ENCODE peak calls at places on chromosomes 1 and 21, in seven cellular contexts. One of them, this sample, is unnamed.

GRCh38 chr1:55506686-55507577 is 291.8 kb upstream of the USP24 start:
- DNase-seq in stimulated activated CD4-positive, alpha-beta T cell treated with anti-CD3 and anti-CD28 coated beads, Interleukin-2, amount 100 ng/mL, for 24 hours: no peak
- DNase-seq in EH: peak; percentile 86
- DNase-seq in M059J: peak; percentile 81
- DNase-seq in left ventricle myocardium superior: no peak
- DNase-seq in GM23248: peak; percentile 69
- DNase-seq in T-cell: no peak
- DNase-seq in this sample: no peak

GRCh38 chr1:201328576-201328975 is 45.3 kb downstream of the PKP1 start:
- DNase-seq in stimulated activated CD4-positive, alpha-beta T cell treated with anti-CD3 and anti-CD28 coated beads, Interleukin-2, amount 100 ng/mL, for 24 hours: no peak
- DNase-seq in EH: no peak
- DNase-seq in M059J: no peak
- DNase-seq in left ventricle myocardium superior: no peak
- DNase-seq in GM23248: no peak
- DNase-seq in T-cell: no peak
- DNase-seq in this sample: no peak

GRCh38 chr1:226100436-226101347 is 38.2 kb downstream of the H3-3A start:
- DNase-seq in stimulated activated CD4-positive, alpha-beta T cell treated with anti-CD3 and anti-CD28 coated beads, Interleukin-2, amount 100 ng/mL, for 24 hours: peak; percentile 51
- DNase-seq in EH: peak; percentile 43
- DNase-seq in M059J: no peak
- DNase-seq in left ventricle myocardium superior: peak; percentile 49
- DNase-seq in GM23248: peak; percentile 38
- DNase-seq in T-cell: peak; percentile 33
- DNase-seq in this sample: peak; percentile 17

GRCh38 chr1:55214214-55214902 is 806 bp downstream of the USP24 start:
- DNase-seq in stimulated activated CD4-positive, alpha-beta T cell treated with anti-CD3 and anti-CD28 coated beads, Interleukin-2, amount 100 ng/mL, for 24 hours: peak; percentile 50
- DNase-seq in EH: peak; percentile 34
- DNase-seq in M059J: peak; percentile 46
- DNase-seq in left ventricle myocardium superior: peak; percentile 63
- DNase-seq in GM23248: peak; percentile 55
- DNase-seq in T-cell: peak; percentile 1
- DNase-seq in this sample: peak; percentile 25

GRCh38 chr1:212651977-212652376 is 43.4 kb downstream of the ATF3 start:
- DNase-seq in stimulated activated CD4-positive, alpha-beta T cell treated with anti-CD3 and anti-CD28 coated beads, Interleukin-2, amount 100 ng/mL, for 24 hours: no peak
- DNase-seq in EH: no peak
- DNase-seq in M059J: no peak
- DNase-seq in left ventricle myocardium superior: no peak
- DNase-seq in GM23248: peak; percentile 19
- DNase-seq in T-cell: no peak
- DNase-seq in this sample: no peak

GRCh38 chr1:208058212-208059155 is 147.6 kb upstream of the CD34 start:
- DNase-seq in stimulated activated CD4-positive, alpha-beta T cell treated with anti-CD3 and anti-CD28 coated beads, Interleukin-2, amount 100 ng/mL, for 24 hours: no peak
- DNase-seq in EH: no peak
- DNase-seq in M059J: no peak
- DNase-seq in left ventricle myocardium superior: no peak
- DNase-seq in GM23248: no peak
- DNase-seq in T-cell: no peak
- DNase-seq in this sample: no peak

GRCh38 chr1:107919953-107920352 is 45.0 kb downstream of the VAV3 start:
- DNase-seq in stimulated activated CD4-positive, alpha-beta T cell treated with anti-CD3 and anti-CD28 coated beads, Interleukin-2, amount 100 ng/mL, for 24 hours: no peak
- DNase-seq in EH: no peak
- DNase-seq in M059J: no peak
- DNase-seq in left ventricle myocardium superior: no peak
- DNase-seq in GM23248: no peak
- DNase-seq in T-cell: no peak
- DNase-seq in this sample: no peak

GRCh38 chr1:175448467-175448866 is 255.9 kb upstream of the KIAA0040 start:
- DNase-seq in stimulated activated CD4-positive, alpha-beta T cell treated with anti-CD3 and anti-CD28 coated beads, Interleukin-2, amount 100 ng/mL, for 24 hours: no peak
- DNase-seq in EH: no peak
- DNase-seq in M059J: no peak
- DNase-seq in left ventricle myocardium superior: no peak
- DNase-seq in GM23248: no peak
- DNase-seq in T-cell: no peak
- DNase-seq in this sample: no peak

GRCh38 chr1:32496127-32496526 is 31.3 kb downstream of the ZBTB8B start:
- DNase-seq in stimulated activated CD4-positive, alpha-beta T cell treated with anti-CD3 and anti-CD28 coated beads, Interleukin-2, amount 100 ng/mL, for 24 hours: no peak
- DNase-seq in EH: peak; percentile 45
- DNase-seq in M059J: peak; percentile 45
- DNase-seq in left ventricle myocardium superior: no peak
- DNase-seq in GM23248: peak; percentile 62
- DNase-seq in T-cell: no peak
- DNase-seq in this sample: no peak

GRCh38 chr1:84675106-84675505 is 15.2 kb downstream of the SSX2IP start:
- DNase-seq in stimulated activated CD4-positive, alpha-beta T cell treated with anti-CD3 and anti-CD28 coated beads, Interleukin-2, amount 100 ng/mL, for 24 hours: no peak
- DNase-seq in EH: no peak
- DNase-seq in M059J: peak; percentile 23
- DNase-seq in left ventricle myocardium superior: no peak
- DNase-seq in GM23248: peak; percentile 61
- DNase-seq in T-cell: no peak
- DNase-seq in this sample: no peak

GRCh38 chr1:167427843-167428242 is 90.5 kb downstream of the CD247 start:
- DNase-seq in stimulated activated CD4-positive, alpha-beta T cell treated with anti-CD3 and anti-CD28 coated beads, Interleukin-2, amount 100 ng/mL, for 24 hours: no peak
- DNase-seq in EH: peak; percentile 5
- DNase-seq in M059J: no peak
- DNase-seq in left ventricle myocardium superior: no peak
- DNase-seq in GM23248: peak; percentile 51
- DNase-seq in T-cell: no peak
- DNase-seq in this sample: no peak

GRCh38 chr1:199015799-199016198 is 377.0 kb downstream of the PTPRC start:
- DNase-seq in stimulated activated CD4-positive, alpha-beta T cell treated with anti-CD3 and anti-CD28 coated beads, Interleukin-2, amount 100 ng/mL, for 24 hours: no peak
- DNase-seq in EH: no peak
- DNase-seq in M059J: no peak
- DNase-seq in left ventricle myocardium superior: no peak
- DNase-seq in GM23248: no peak
- DNase-seq in T-cell: no peak
- DNase-seq in this sample: no peak

GRCh38 chr1:157994081-157994581 is 686 bp downstream of the KIRREL1 start:
- DNase-seq in stimulated activated CD4-positive, alpha-beta T cell treated with anti-CD3 and anti-CD28 coated beads, Interleukin-2, amount 100 ng/mL, for 24 hours: no peak
- DNase-seq in EH: no peak
- DNase-seq in M059J: no peak
- DNase-seq in left ventricle myocardium superior: peak; percentile 45
- DNase-seq in GM23248: peak; percentile 51
- DNase-seq in T-cell: no peak
- DNase-seq in this sample: no peak

GRCh38 chr1:32399853-32400252 is 5.6 kb upstream of the BSDC1 start:
- DNase-seq in stimulated activated CD4-positive, alpha-beta T cell treated with anti-CD3 and anti-CD28 coated beads, Interleukin-2, amount 100 ng/mL, for 24 hours: no peak
- DNase-seq in EH: no peak
- DNase-seq in M059J: no peak
- DNase-seq in left ventricle myocardium superior: no peak
- DNase-seq in GM23248: no peak
- DNase-seq in T-cell: no peak
- DNase-seq in this sample: no peak

GRCh38 chr1:203985044-203985443 is 87.9 kb upstream of the SOX13 start:
- DNase-seq in stimulated activated CD4-positive, alpha-beta T cell treated with anti-CD3 and anti-CD28 coated beads, Interleukin-2, amount 100 ng/mL, for 24 hours: no peak
- DNase-seq in EH: peak; percentile 14
- DNase-seq in M059J: peak; percentile 58
- DNase-seq in left ventricle myocardium superior: no peak
- DNase-seq in GM23248: no peak
- DNase-seq in T-cell: no peak
- DNase-seq in this sample: no peak

GRCh38 chr1:15680131-15680530 is 4.0 kb upstream of the PLEKHM2 start:
- DNase-seq in stimulated activated CD4-positive, alpha-beta T cell treated with anti-CD3 and anti-CD28 coated beads, Interleukin-2, amount 100 ng/mL, for 24 hours: no peak
- DNase-seq in EH: peak; percentile 91
- DNase-seq in M059J: peak; percentile 96
- DNase-seq in left ventricle myocardium superior: no peak
- DNase-seq in GM23248: peak; percentile 96
- DNase-seq in T-cell: no peak
- DNase-seq in this sample: no peak

GRCh38 chr1:160261526-160261877 is 847 bp downstream of the DCAF8 start:
- DNase-seq in stimulated activated CD4-positive, alpha-beta T cell treated with anti-CD3 and anti-CD28 coated beads, Interleukin-2, amount 100 ng/mL, for 24 hours: peak; percentile 78
- DNase-seq in EH: peak; percentile 90
- DNase-seq in M059J: peak; percentile 93
- DNase-seq in left ventricle myocardium superior: no peak
- DNase-seq in GM23248: peak; percentile 89
- DNase-seq in T-cell: peak; percentile 75
- DNase-seq in this sample: peak; percentile 81

GRCh38 chr1:94142022-94142421 is 21.1 kb upstream of the ABCA4 start:
- DNase-seq in stimulated activated CD4-positive, alpha-beta T cell treated with anti-CD3 and anti-CD28 coated beads, Interleukin-2, amount 100 ng/mL, for 24 hours: no peak
- DNase-seq in EH: peak; percentile 84
- DNase-seq in M059J: peak; percentile 86
- DNase-seq in left ventricle myocardium superior: no peak
- DNase-seq in GM23248: peak; percentile 74
- DNase-seq in T-cell: no peak
- DNase-seq in this sample: no peak

GRCh38 chr1:204350857-204351573 is 8.7 kb downstream of the PLEKHA6 start:
- DNase-seq in stimulated activated CD4-positive, alpha-beta T cell treated with anti-CD3 and anti-CD28 coated beads, Interleukin-2, amount 100 ng/mL, for 24 hours: no peak
- DNase-seq in EH: peak; percentile 69
- DNase-seq in M059J: peak; percentile 85
- DNase-seq in left ventricle myocardium superior: peak; percentile 88
- DNase-seq in GM23248: peak; percentile 83
- DNase-seq in T-cell: no peak
- DNase-seq in this sample: no peak

GRCh38 chr1:234911787-234912186 is 216.8 kb downstream of the TOMM20 start:
- DNase-seq in stimulated activated CD4-positive, alpha-beta T cell treated with anti-CD3 and anti-CD28 coated beads, Interleukin-2, amount 100 ng/mL, for 24 hours: no peak
- DNase-seq in EH: no peak
- DNase-seq in M059J: no peak
- DNase-seq in left ventricle myocardium superior: no peak
- DNase-seq in GM23248: no peak
- DNase-seq in T-cell: peak; percentile 65
- DNase-seq in this sample: no peak

GRCh38 chr1:78171736-78172590 is 126.2 kb downstream of the GIPC2 start:
- DNase-seq in stimulated activated CD4-positive, alpha-beta T cell treated with anti-CD3 and anti-CD28 coated beads, Interleukin-2, amount 100 ng/mL, for 24 hours: no peak
- DNase-seq in EH: peak; percentile 81
- DNase-seq in M059J: peak; percentile 91
- DNase-seq in left ventricle myocardium superior: no peak
- DNase-seq in GM23248: peak; percentile 79
- DNase-seq in T-cell: no peak
- DNase-seq in this sample: no peak

GRCh38 chr1:201499795-201500669 is 6.9 kb downstream of the CSRP1 start:
- DNase-seq in stimulated activated CD4-positive, alpha-beta T cell treated with anti-CD3 and anti-CD28 coated beads, Interleukin-2, amount 100 ng/mL, for 24 hours: no peak
- DNase-seq in EH: no peak
- DNase-seq in M059J: no peak
- DNase-seq in left ventricle myocardium superior: peak; percentile 58
- DNase-seq in GM23248: peak; percentile 14
- DNase-seq in T-cell: no peak
- DNase-seq in this sample: no peak

GRCh38 chr1:99457381-99458165 is 188.3 kb upstream of the PALMD start:
- DNase-seq in stimulated activated CD4-positive, alpha-beta T cell treated with anti-CD3 and anti-CD28 coated beads, Interleukin-2, amount 100 ng/mL, for 24 hours: no peak
- DNase-seq in EH: peak; percentile 96
- DNase-seq in M059J: peak; percentile 94
- DNase-seq in left ventricle myocardium superior: no peak
- DNase-seq in GM23248: peak; percentile 89
- DNase-seq in T-cell: no peak
- DNase-seq in this sample: no peak

GRCh38 chr1:112140743-112141142 is 151.3 kb upstream of the KCND3 start:
- DNase-seq in stimulated activated CD4-positive, alpha-beta T cell treated with anti-CD3 and anti-CD28 coated beads, Interleukin-2, amount 100 ng/mL, for 24 hours: no peak
- DNase-seq in EH: no peak
- DNase-seq in M059J: no peak
- DNase-seq in left ventricle myocardium superior: no peak
- DNase-seq in GM23248: no peak
- DNase-seq in T-cell: no peak
- DNase-seq in this sample: no peak

GRCh38 chr1:163165119-163165518 is 37.6 kb downstream of the RGS5 start:
- DNase-seq in stimulated activated CD4-positive, alpha-beta T cell treated with anti-CD3 and anti-CD28 coated beads, Interleukin-2, amount 100 ng/mL, for 24 hours: no peak
- DNase-seq in EH: no peak
- DNase-seq in M059J: no peak
- DNase-seq in left ventricle myocardium superior: no peak
- DNase-seq in GM23248: no peak
- DNase-seq in T-cell: no peak
- DNase-seq in this sample: no peak

GRCh38 chr21:15774590-15774989 is 44.8 kb downstream of the USP25 start:
- DNase-seq in stimulated activated CD4-positive, alpha-beta T cell treated with anti-CD3 and anti-CD28 coated beads, Interleukin-2, amount 100 ng/mL, for 24 hours: no peak
- DNase-seq in EH: peak; percentile 56
- DNase-seq in M059J: peak; percentile 51
- DNase-seq in left ventricle myocardium superior: no peak
- DNase-seq in GM23248: peak; percentile 82
- DNase-seq in T-cell: no peak
- DNase-seq in this sample: no peak

GRCh38 chr1:232837085-232837484 is 31.9 kb downstream of the MAP10 start:
- DNase-seq in stimulated activated CD4-positive, alpha-beta T cell treated with anti-CD3 and anti-CD28 coated beads, Interleukin-2, amount 100 ng/mL, for 24 hours: no peak
- DNase-seq in EH: no peak
- DNase-seq in M059J: peak; percentile 38
- DNase-seq in left ventricle myocardium superior: no peak
- DNase-seq in GM23248: peak; percentile 18
- DNase-seq in T-cell: no peak
- DNase-seq in this sample: no peak

GRCh38 chr1:32924881-32925344 is 23.7 kb upstream of the TMEM54 start:
- DNase-seq in stimulated activated CD4-positive, alpha-beta T cell treated with anti-CD3 and anti-CD28 coated beads, Interleukin-2, amount 100 ng/mL, for 24 hours: no peak
- DNase-seq in EH: no peak
- DNase-seq in M059J: no peak
- DNase-seq in left ventricle myocardium superior: peak; percentile 57
- DNase-seq in GM23248: no peak
- DNase-seq in T-cell: no peak
- DNase-seq in this sample: no peak

GRCh38 chr1:6285356-6285755 is 24.5 kb upstream of the GPR153 start:
- DNase-seq in stimulated activated CD4-positive, alpha-beta T cell treated with anti-CD3 and anti-CD28 coated beads, Interleukin-2, amount 100 ng/mL, for 24 hours: no peak
- DNase-seq in EH: no peak
- DNase-seq in M059J: no peak
- DNase-seq in left ventricle myocardium superior: no peak
- DNase-seq in GM23248: no peak
- DNase-seq in T-cell: no peak
- DNase-seq in this sample: no peak

GRCh38 chr21:16004121-16004520 is 274.3 kb downstream of the USP25 start:
- DNase-seq in stimulated activated CD4-positive, alpha-beta T cell treated with anti-CD3 and anti-CD28 coated beads, Interleukin-2, amount 100 ng/mL, for 24 hours: no peak
- DNase-seq in EH: no peak
- DNase-seq in M059J: no peak
- DNase-seq in left ventricle myocardium superior: no peak
- DNase-seq in GM23248: no peak
- DNase-seq in T-cell: no peak
- DNase-seq in this sample: no peak